ENCODE peak calls at places on chromosomes 11 and 22, in five cellular contexts. U is BE2C, L is left lung, C is fibroblast of villous mesenchyme, X is BJ. S is an unnamed sample.

GRCh38 chr11:104301776-104302175 is 137.8 kb upstream of the PDGFD start:
- DNase-seq in X (no peak), C (no peak), U (no peak), L (no peak), S (no peak)

GRCh38 chr22:27434898-27435297 is 366.7 kb downstream of the MN1 start:
- DNase-seq in X (no peak), C (peak), L (no peak), U (no peak), S (no peak)

GRCh38 chr11:130295657-130296056 is 19.1 kb downstream of the ZBTB44 start:
- DNase-seq in U (no peak), X (no peak), C (no peak), L (no peak), S (no peak)

GRCh38 chr11:46463701-46464100 is 72.1 kb upstream of the CHRM4 start:
- DNase-seq in U (no peak), C (no peak), X (no peak), L (no peak), S (no peak)

GRCh38 chr22:44721206-44721605 is 19.2 kb downstream of the PRR5 start:
- DNase-seq in X (no peak), U (no peak), L (no peak), C (no peak), S (no peak)

GRCh38 chr11:34830648-34831047 is 85.5 kb downstream of the APIP start:
- DNase-seq in C (no peak), L (no peak), X (no peak), U (peak), S (no peak)

GRCh38 chr11:5522308-5522707 is 5.8 kb upstream of the UBQLNL start:
- DNase-seq in X (no peak), C (no peak), U (no peak), L (no peak), S (no peak)

GRCh38 chr11:16924826-16925494 is 89.3 kb downstream of the PLEKHA7 start:
- DNase-seq in C (peak), L (peak), U (no peak), X (no peak), S (no peak)

GRCh38 chr11:984576-984975 is 51.9 kb downstream of the MUC6 start:
- DNase-seq in C (no peak), U (no peak), L (no peak), X (no peak), S (no peak)

GRCh38 chr11:105000167-105000566 is 22.8 kb downstream of the CASP5 start:
- DNase-seq in U (peak), X (no peak), L (no peak), C (no peak), S (no peak)

GRCh38 chr22:42202048-42202447 is 68.4 kb downstream of the TCF20 start:
- DNase-seq in L (no peak), X (no peak), U (no peak), C (no peak), S (no peak)

GRCh38 chr11:27055065-27055682 is 14.6 kb downstream of the BBOX1 start:
- DNase-seq in C (peak), U (no peak), X (no peak), L (no peak), S (no peak)

GRCh38 chr11:64223001-64223651 is 2.9 kb downstream of the TRPT1 start:
- DNase-seq in C (no peak), U (peak), L (no peak), X (no peak), S (no peak)

GRCh38 chr11:76237914-76238313 is 31.6 kb upstream of the WNT11 start:
- DNase-seq in U (peak), L (no peak), X (no peak), C (no peak), S (no peak)
- TF ChIP-seq CTCF in U (peak), L (no peak), X (no peak), C (no peak), S (no peak)

GRCh38 chr11:101759771-101760450 is 154.9 kb upstream of the CEP126 start:
- DNase-seq in X (no peak), U (no peak), L (no peak), C (peak), S (no peak)
- TF ChIP-seq CTCF in X (peak), U (no peak), L (no peak), C (peak), S (no peak)

GRCh38 chr11:123773026-123773425 is 18.7 kb upstream of the OR6X1 start:
- DNase-seq in C (no peak), X (no peak), U (no peak), L (no peak), S (no peak)

GRCh38 chr11:123771664-123772063 is 17.3 kb upstream of the OR6X1 start:
- DNase-seq in X (no peak), U (no peak), C (no peak), L (no peak), S (no peak)

GRCh38 chr11:123776160-123776559 is 21.8 kb upstream of the OR6X1 start:
- DNase-seq in U (no peak), L (no peak), X (no peak), C (no peak), S (no peak)

GRCh38 chr11:123775274-123775673 is 21.0 kb upstream of the OR6X1 start:
- DNase-seq in L (no peak), C (no peak), U (no peak), X (no peak), S (no peak)

GRCh38 chr11:123773959-123774358 is 19.6 kb upstream of the OR6X1 start:
- DNase-seq in C (no peak), U (no peak), X (no peak), L (no peak), S (no peak)
- TF ChIP-seq CTCF in C (no peak), U (no peak), X (no peak), L (no peak), S (no peak)

DNA sequence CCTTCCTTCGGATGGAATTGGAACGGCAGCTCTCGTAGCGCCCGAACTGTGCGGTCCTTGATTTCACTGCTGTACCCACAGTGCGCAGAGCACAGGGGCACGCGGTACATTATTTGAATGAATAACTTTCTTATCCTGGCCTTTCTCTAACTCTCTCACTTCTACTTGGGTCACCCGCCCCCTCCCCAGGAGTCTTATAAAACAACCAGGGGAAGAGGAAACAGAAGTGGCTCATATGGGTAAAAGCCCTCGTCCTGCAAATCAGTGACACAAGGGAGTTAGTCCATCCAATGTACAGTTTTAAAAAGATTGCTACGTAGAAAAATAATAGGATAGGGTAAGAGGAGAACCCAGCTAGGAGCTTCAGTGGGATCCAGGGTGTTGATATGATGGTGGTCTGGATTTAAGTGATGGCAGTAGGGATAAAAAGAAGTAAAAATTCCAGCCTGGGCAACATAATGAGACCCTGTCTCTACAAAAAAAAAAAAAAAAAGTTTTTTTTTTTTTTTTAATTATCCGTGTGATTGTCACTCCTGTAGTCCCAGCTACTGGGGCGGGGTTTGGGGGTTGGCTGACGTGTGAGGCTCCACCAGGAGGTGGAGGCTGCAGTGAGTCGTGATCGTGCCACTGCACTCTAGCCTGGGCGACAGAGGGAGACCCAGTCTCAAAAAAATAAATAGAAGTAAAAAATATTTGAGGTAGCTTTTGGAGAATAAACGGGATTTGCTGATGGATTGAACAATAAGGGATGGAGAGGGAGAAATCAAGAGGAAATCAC is 7.1 kb upstream of the L3MBTL2 start:
- DNase-seq in U (peak), C (peak), L (peak), X (no peak), S (no peak)
- TF ChIP-seq CTCF in U (peak), C (no peak), L (no peak), X (no peak), S (no peak)

DNA sequence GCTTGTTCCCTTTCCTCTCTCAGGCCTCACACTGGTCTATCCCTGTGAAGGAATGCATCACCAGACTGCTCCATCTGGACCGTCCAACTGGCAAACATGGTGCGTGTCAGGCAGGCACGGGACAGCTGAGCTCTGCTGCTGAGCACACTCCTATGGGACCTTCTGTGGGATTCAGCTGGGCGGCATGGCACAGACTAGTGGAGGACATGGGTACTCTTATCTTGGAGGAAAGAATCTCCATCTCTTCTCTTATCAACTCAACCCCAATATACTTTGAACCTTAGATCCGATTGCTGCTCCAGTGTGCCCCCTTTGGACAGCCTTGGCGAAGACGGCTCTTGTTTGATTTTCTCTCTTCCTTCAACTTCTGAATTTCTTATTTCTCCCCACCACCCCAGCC is 593.6 kb downstream of the ETS1 start:
- DNase-seq in X (no peak), L (no peak), U (no peak), C (no peak), S (no peak)
- TF ChIP-seq CTCF in X (peak), L (no peak), U (no peak), C (no peak), S (no peak)

GRCh38 chr22:24106385-24107381 is 74.6 kb upstream of the SUSD2 start:
- DNase-seq in C (no peak), X (no peak), L (peak), U (no peak), S (peak)
- TF ChIP-seq CTCF in C (peak), X (peak), L (no peak), U (no peak), S (no peak)

DNA sequence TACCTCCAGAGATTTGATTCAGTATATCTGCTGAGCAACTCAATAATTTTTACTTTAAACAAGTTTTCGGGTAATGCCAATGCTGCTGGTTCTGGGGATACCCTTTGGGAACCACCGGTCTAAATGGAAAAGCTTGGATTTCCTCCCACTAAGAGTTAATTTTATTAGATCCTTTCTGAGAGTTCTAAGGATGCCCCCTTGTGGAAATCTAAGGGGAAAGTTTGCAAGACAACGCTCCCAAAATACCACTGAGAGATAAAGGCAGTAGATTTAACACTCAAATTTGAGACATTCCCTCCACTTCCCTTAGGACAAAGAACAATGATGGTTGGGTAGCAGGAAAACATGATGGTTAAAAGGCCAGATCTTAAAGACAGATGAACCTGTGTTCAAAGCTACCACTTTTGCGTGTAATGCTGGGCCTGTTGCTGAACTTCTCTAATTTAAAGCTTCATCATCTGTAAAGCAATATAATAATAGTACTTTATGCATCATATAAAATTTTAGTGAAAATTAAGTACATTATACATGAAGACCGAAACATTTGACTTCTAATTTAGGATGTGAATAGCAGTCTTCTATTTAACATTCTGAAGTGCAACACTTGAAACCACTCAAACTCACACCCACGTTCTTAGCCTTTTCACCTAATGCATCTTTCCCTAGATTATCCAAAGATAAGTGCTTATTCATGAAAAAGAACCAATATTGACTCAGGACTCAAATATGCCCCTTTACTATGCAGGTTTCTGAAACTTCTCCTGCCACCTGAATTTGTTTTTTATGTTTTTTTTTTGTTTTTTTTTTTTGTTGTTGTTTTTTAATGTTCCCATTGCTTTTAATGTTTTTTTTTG is 110.1 kb upstream of the LUZP2 start:
- DNase-seq in X (no peak), U (no peak), C (peak), L (no peak), S (no peak)
- TF ChIP-seq CTCF in X (peak), U (peak), C (peak), L (no peak), S (no peak)

GRCh38 chr22:46286006-46286405 is 10.7 kb upstream of the GTSE1 start:
- DNase-seq in L (no peak), X (no peak), C (no peak), U (no peak), S (no peak)
- TF ChIP-seq CTCF in L (no peak), X (no peak), C (no peak), U (no peak), S (no peak)

DNA sequence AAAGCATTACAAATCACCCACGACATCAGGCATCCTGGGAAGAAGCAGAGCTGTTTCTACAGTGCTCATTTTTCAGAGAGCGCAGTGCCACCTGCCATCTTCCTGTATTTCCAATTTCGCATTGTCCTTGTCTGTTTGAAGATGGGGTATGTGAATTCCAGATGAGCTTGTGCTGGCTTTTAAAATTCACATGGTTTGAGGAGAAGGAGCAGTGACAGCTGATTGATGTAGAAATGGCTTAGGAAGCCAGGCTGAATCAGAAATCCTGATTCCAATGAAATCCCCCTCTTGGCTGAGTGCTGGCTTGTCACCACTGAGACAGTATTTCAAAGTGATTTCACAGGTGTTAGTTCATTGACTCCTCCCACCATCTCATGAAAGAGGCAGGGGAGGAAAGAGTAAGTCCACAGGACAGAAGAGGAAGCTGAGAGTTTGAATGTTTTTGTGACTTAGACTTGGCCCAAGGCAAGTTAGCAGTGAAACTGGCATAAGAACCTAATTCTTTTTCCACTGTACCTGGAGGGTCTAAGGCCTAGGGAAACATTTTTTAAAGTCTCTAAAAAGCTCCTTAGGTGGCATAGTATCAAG is 344.6 kb upstream of the C11orf87 start:
- DNase-seq in C (no peak), X (no peak), U (no peak), L (no peak), S (no peak)
- TF ChIP-seq CTCF in C (no peak), X (no peak), U (no peak), L (no peak), S (no peak)

S was measured in activated B cell treated with CpG ODN at 0.5 μM for 24 hours.